ENCODE peak calls at places on chromosome 17, in ten cellular contexts. One of them, this sample, is unnamed.
A peak's percentile ranks its signal among the peaks of the same experiment; 100 is the strongest.

GRCh38 chr17:59151007-59151406 is 4.0 kb downstream of the SKA2 start:
- DNase-seq in activated T-helper 1 cell treated with anti-CD3 and anti-CD28 coated beads, Interleukin-12 subunit alpha, Interleukin-12 subunit beta, Interleukin-2, Interleukin-4 antibody, amounts not matched to agents 30 ng/mL and 10 ng/mL and 1 ng/mL, durations not matched to agents 14 hours and 24 hours and 36 hours: no peak
- DNase-seq in LoVo: no peak
- DNase-seq in HT1080: no peak
- DNase-seq in NCI-H510A treated with DMSO at 0.1 percent for 48 hours: no peak
- DNase-seq in T-helper 1 cell: no peak
- DNase-seq in bronchial epithelial cell: no peak
- DNase-seq in Right ventricle myocardium superior: no peak
- DNase-seq in AG09309: no peak
- DNase-seq in body of pancreas: no peak
- DNase-seq in this sample: no peak

GRCh38 chr17:81837641-81838040 is 2.8 kb upstream of the PPP1R27 start:
- DNase-seq in activated T-helper 1 cell treated with anti-CD3 and anti-CD28 coated beads, Interleukin-12 subunit alpha, Interleukin-12 subunit beta, Interleukin-2, Interleukin-4 antibody, amounts not matched to agents 30 ng/mL and 10 ng/mL and 1 ng/mL, durations not matched to agents 14 hours and 24 hours and 36 hours: no peak
- DNase-seq in LoVo: no peak
- DNase-seq in HT1080: no peak
- DNase-seq in NCI-H510A treated with DMSO at 0.1 percent for 48 hours: no peak
- DNase-seq in T-helper 1 cell: no peak
- DNase-seq in bronchial epithelial cell: no peak
- DNase-seq in Right ventricle myocardium superior: no peak
- DNase-seq in AG09309: no peak
- DNase-seq in body of pancreas: no peak
- DNase-seq in this sample: no peak

GRCh38 chr17:56707312-56708219 is 114.1 kb downstream of the NOG start:
- DNase-seq in activated T-helper 1 cell treated with anti-CD3 and anti-CD28 coated beads, Interleukin-12 subunit alpha, Interleukin-12 subunit beta, Interleukin-2, Interleukin-4 antibody, amounts not matched to agents 30 ng/mL and 10 ng/mL and 1 ng/mL, durations not matched to agents 14 hours and 24 hours and 36 hours: no peak
- DNase-seq in LoVo: no peak
- DNase-seq in HT1080: no peak
- DNase-seq in NCI-H510A treated with DMSO at 0.1 percent for 48 hours: no peak
- DNase-seq in T-helper 1 cell: no peak
- DNase-seq in bronchial epithelial cell: peak; percentile 4
- DNase-seq in Right ventricle myocardium superior: no peak
- DNase-seq in AG09309: no peak
- DNase-seq in body of pancreas: no peak
- DNase-seq in this sample: peak; percentile 28

GRCh38 chr17:38693700-38694329 is 11.3 kb upstream of the MLLT6 start:
- DNase-seq in activated T-helper 1 cell treated with anti-CD3 and anti-CD28 coated beads, Interleukin-12 subunit alpha, Interleukin-12 subunit beta, Interleukin-2, Interleukin-4 antibody, amounts not matched to agents 30 ng/mL and 10 ng/mL and 1 ng/mL, durations not matched to agents 14 hours and 24 hours and 36 hours: no peak
- DNase-seq in LoVo: no peak
- DNase-seq in HT1080: no peak
- DNase-seq in NCI-H510A treated with DMSO at 0.1 percent for 48 hours: no peak
- DNase-seq in T-helper 1 cell: no peak
- DNase-seq in bronchial epithelial cell: no peak
- DNase-seq in Right ventricle myocardium superior: peak; percentile 95
- DNase-seq in AG09309: no peak
- DNase-seq in body of pancreas: peak; percentile 72
- DNase-seq in this sample: no peak

GRCh38 chr17:79188048-79188447 is 113.4 kb downstream of the ENGASE start:
- DNase-seq in activated T-helper 1 cell treated with anti-CD3 and anti-CD28 coated beads, Interleukin-12 subunit alpha, Interleukin-12 subunit beta, Interleukin-2, Interleukin-4 antibody, amounts not matched to agents 30 ng/mL and 10 ng/mL and 1 ng/mL, durations not matched to agents 14 hours and 24 hours and 36 hours: no peak
- DNase-seq in LoVo: no peak
- DNase-seq in HT1080: no peak
- DNase-seq in NCI-H510A treated with DMSO at 0.1 percent for 48 hours: no peak
- DNase-seq in T-helper 1 cell: no peak
- DNase-seq in bronchial epithelial cell: no peak
- DNase-seq in Right ventricle myocardium superior: no peak
- DNase-seq in AG09309: no peak
- DNase-seq in body of pancreas: peak; percentile 12
- DNase-seq in this sample: peak; percentile 65

GRCh38 chr17:76268015-76268749 is 3.0 kb downstream of the UBALD2 start:
- DNase-seq in activated T-helper 1 cell treated with anti-CD3 and anti-CD28 coated beads, Interleukin-12 subunit alpha, Interleukin-12 subunit beta, Interleukin-2, Interleukin-4 antibody, amounts not matched to agents 30 ng/mL and 10 ng/mL and 1 ng/mL, durations not matched to agents 14 hours and 24 hours and 36 hours: peak; percentile 67
- DNase-seq in LoVo: no peak
- DNase-seq in HT1080: peak; percentile 61
- DNase-seq in NCI-H510A treated with DMSO at 0.1 percent for 48 hours: no peak
- DNase-seq in T-helper 1 cell: peak; percentile 65
- DNase-seq in bronchial epithelial cell: peak; percentile 93
- DNase-seq in Right ventricle myocardium superior: peak; percentile 91
- DNase-seq in AG09309: no peak
- DNase-seq in body of pancreas: peak; percentile 82
- DNase-seq in this sample: no peak

GRCh38 chr17:7557825-7558543 is 566 bp upstream of the TNFSF13 start:
- DNase-seq in activated T-helper 1 cell treated with anti-CD3 and anti-CD28 coated beads, Interleukin-12 subunit alpha, Interleukin-12 subunit beta, Interleukin-2, Interleukin-4 antibody, amounts not matched to agents 30 ng/mL and 10 ng/mL and 1 ng/mL, durations not matched to agents 14 hours and 24 hours and 36 hours: no peak
- DNase-seq in LoVo: peak; percentile 42
- DNase-seq in HT1080: no peak
- DNase-seq in NCI-H510A treated with DMSO at 0.1 percent for 48 hours: peak; percentile 64
- DNase-seq in T-helper 1 cell: no peak
- DNase-seq in bronchial epithelial cell: peak; percentile 43
- DNase-seq in Right ventricle myocardium superior: peak; percentile 93
- DNase-seq in AG09309: peak; percentile 28
- DNase-seq in body of pancreas: peak; percentile 97
- DNase-seq in this sample: no peak

GRCh38 chr17:7080445-7081041 is 492 bp upstream of the CLEC10A start:
- DNase-seq in activated T-helper 1 cell treated with anti-CD3 and anti-CD28 coated beads, Interleukin-12 subunit alpha, Interleukin-12 subunit beta, Interleukin-2, Interleukin-4 antibody, amounts not matched to agents 30 ng/mL and 10 ng/mL and 1 ng/mL, durations not matched to agents 14 hours and 24 hours and 36 hours: no peak
- DNase-seq in LoVo: no peak
- DNase-seq in HT1080: no peak
- DNase-seq in NCI-H510A treated with DMSO at 0.1 percent for 48 hours: no peak
- DNase-seq in T-helper 1 cell: no peak
- DNase-seq in bronchial epithelial cell: no peak
- DNase-seq in Right ventricle myocardium superior: peak; percentile 76
- DNase-seq in AG09309: no peak
- DNase-seq in body of pancreas: peak; percentile 38
- DNase-seq in this sample: no peak

GRCh38 chr17:50767030-50767429 is 288 bp downstream of the ANKRD40CL start:
- DNase-seq in activated T-helper 1 cell treated with anti-CD3 and anti-CD28 coated beads, Interleukin-12 subunit alpha, Interleukin-12 subunit beta, Interleukin-2, Interleukin-4 antibody, amounts not matched to agents 30 ng/mL and 10 ng/mL and 1 ng/mL, durations not matched to agents 14 hours and 24 hours and 36 hours: no peak
- DNase-seq in LoVo: no peak
- DNase-seq in HT1080: no peak
- DNase-seq in NCI-H510A treated with DMSO at 0.1 percent for 48 hours: no peak
- DNase-seq in T-helper 1 cell: no peak
- DNase-seq in bronchial epithelial cell: no peak
- DNase-seq in Right ventricle myocardium superior: no peak
- DNase-seq in AG09309: no peak
- DNase-seq in body of pancreas: no peak
- DNase-seq in this sample: no peak

GRCh38 chr17:77885678-77886386 is 72.7 kb upstream of the TNRC6C start:
- DNase-seq in activated T-helper 1 cell treated with anti-CD3 and anti-CD28 coated beads, Interleukin-12 subunit alpha, Interleukin-12 subunit beta, Interleukin-2, Interleukin-4 antibody, amounts not matched to agents 30 ng/mL and 10 ng/mL and 1 ng/mL, durations not matched to agents 14 hours and 24 hours and 36 hours: no peak
- DNase-seq in LoVo: no peak
- DNase-seq in HT1080: no peak
- DNase-seq in NCI-H510A treated with DMSO at 0.1 percent for 48 hours: no peak
- DNase-seq in T-helper 1 cell: no peak
- DNase-seq in bronchial epithelial cell: no peak
- DNase-seq in Right ventricle myocardium superior: no peak
- DNase-seq in AG09309: no peak
- DNase-seq in body of pancreas: no peak
- DNase-seq in this sample: no peak

GRCh38 chr17:60345233-60345632 is 46.7 kb downstream of the USP32 start:
- DNase-seq in activated T-helper 1 cell treated with anti-CD3 and anti-CD28 coated beads, Interleukin-12 subunit alpha, Interleukin-12 subunit beta, Interleukin-2, Interleukin-4 antibody, amounts not matched to agents 30 ng/mL and 10 ng/mL and 1 ng/mL, durations not matched to agents 14 hours and 24 hours and 36 hours: no peak
- DNase-seq in LoVo: no peak
- DNase-seq in HT1080: no peak
- DNase-seq in NCI-H510A treated with DMSO at 0.1 percent for 48 hours: peak; percentile 46
- DNase-seq in T-helper 1 cell: no peak
- DNase-seq in bronchial epithelial cell: no peak
- DNase-seq in Right ventricle myocardium superior: no peak
- DNase-seq in AG09309: no peak
- DNase-seq in body of pancreas: no peak
- DNase-seq in this sample: no peak

GRCh38 chr17:76405967-76406647 is 21.7 kb downstream of the SPHK1 start:
- DNase-seq in activated T-helper 1 cell treated with anti-CD3 and anti-CD28 coated beads, Interleukin-12 subunit alpha, Interleukin-12 subunit beta, Interleukin-2, Interleukin-4 antibody, amounts not matched to agents 30 ng/mL and 10 ng/mL and 1 ng/mL, durations not matched to agents 14 hours and 24 hours and 36 hours: no peak
- DNase-seq in LoVo: no peak
- DNase-seq in HT1080: no peak
- DNase-seq in NCI-H510A treated with DMSO at 0.1 percent for 48 hours: peak; percentile 89
- DNase-seq in T-helper 1 cell: no peak
- DNase-seq in bronchial epithelial cell: no peak
- DNase-seq in Right ventricle myocardium superior: peak; percentile 90
- DNase-seq in AG09309: no peak
- DNase-seq in body of pancreas: peak; percentile 73
- DNase-seq in this sample: no peak

GRCh38 chr17:39197380-39198185 is at the start of gene CACNB1:
- DNase-seq in activated T-helper 1 cell treated with anti-CD3 and anti-CD28 coated beads, Interleukin-12 subunit alpha, Interleukin-12 subunit beta, Interleukin-2, Interleukin-4 antibody, amounts not matched to agents 30 ng/mL and 10 ng/mL and 1 ng/mL, durations not matched to agents 14 hours and 24 hours and 36 hours: peak; percentile 64
- DNase-seq in LoVo: peak; percentile 50
- DNase-seq in HT1080: peak; percentile 70
- DNase-seq in NCI-H510A treated with DMSO at 0.1 percent for 48 hours: peak; percentile 85
- DNase-seq in T-helper 1 cell: peak; percentile 73
- DNase-seq in bronchial epithelial cell: peak; percentile 37
- DNase-seq in Right ventricle myocardium superior: peak; percentile 87
- DNase-seq in AG09309: no peak
- DNase-seq in body of pancreas: peak; percentile 71
- DNase-seq in this sample: peak; percentile 84

GRCh38 chr17:39401412-39402278 is at the start of gene FBXL20:
- DNase-seq in activated T-helper 1 cell treated with anti-CD3 and anti-CD28 coated beads, Interleukin-12 subunit alpha, Interleukin-12 subunit beta, Interleukin-2, Interleukin-4 antibody, amounts not matched to agents 30 ng/mL and 10 ng/mL and 1 ng/mL, durations not matched to agents 14 hours and 24 hours and 36 hours: peak; percentile 84
- DNase-seq in LoVo: peak; percentile 89
- DNase-seq in HT1080: peak; percentile 80
- DNase-seq in NCI-H510A treated with DMSO at 0.1 percent for 48 hours: peak; percentile 69
- DNase-seq in T-helper 1 cell: peak; percentile 93
- DNase-seq in bronchial epithelial cell: peak; percentile 64
- DNase-seq in Right ventricle myocardium superior: peak; percentile 97
- DNase-seq in AG09309: peak; percentile 45
- DNase-seq in body of pancreas: peak; percentile 95
- DNase-seq in this sample: peak; percentile 95

GRCh38 chr17:17736205-17737183 is 55.2 kb downstream of the RAI1 start:
- DNase-seq in activated T-helper 1 cell treated with anti-CD3 and anti-CD28 coated beads, Interleukin-12 subunit alpha, Interleukin-12 subunit beta, Interleukin-2, Interleukin-4 antibody, amounts not matched to agents 30 ng/mL and 10 ng/mL and 1 ng/mL, durations not matched to agents 14 hours and 24 hours and 36 hours: no peak
- DNase-seq in LoVo: no peak
- DNase-seq in HT1080: no peak
- DNase-seq in NCI-H510A treated with DMSO at 0.1 percent for 48 hours: no peak
- DNase-seq in T-helper 1 cell: no peak
- DNase-seq in bronchial epithelial cell: no peak
- DNase-seq in Right ventricle myocardium superior: no peak
- DNase-seq in AG09309: no peak
- DNase-seq in body of pancreas: no peak
- DNase-seq in this sample: no peak

GRCh38 chr17:49821466-49821865 is 26.4 kb downstream of the TAC4 start:
- DNase-seq in activated T-helper 1 cell treated with anti-CD3 and anti-CD28 coated beads, Interleukin-12 subunit alpha, Interleukin-12 subunit beta, Interleukin-2, Interleukin-4 antibody, amounts not matched to agents 30 ng/mL and 10 ng/mL and 1 ng/mL, durations not matched to agents 14 hours and 24 hours and 36 hours: no peak
- DNase-seq in LoVo: no peak
- DNase-seq in HT1080: no peak
- DNase-seq in NCI-H510A treated with DMSO at 0.1 percent for 48 hours: no peak
- DNase-seq in T-helper 1 cell: no peak
- DNase-seq in bronchial epithelial cell: no peak
- DNase-seq in Right ventricle myocardium superior: no peak
- DNase-seq in AG09309: no peak
- DNase-seq in body of pancreas: no peak
- DNase-seq in this sample: no peak

GRCh38 chr17:9148908-9149536 is 127.7 kb downstream of the NTN1 start:
- DNase-seq in activated T-helper 1 cell treated with anti-CD3 and anti-CD28 coated beads, Interleukin-12 subunit alpha, Interleukin-12 subunit beta, Interleukin-2, Interleukin-4 antibody, amounts not matched to agents 30 ng/mL and 10 ng/mL and 1 ng/mL, durations not matched to agents 14 hours and 24 hours and 36 hours: no peak
- DNase-seq in LoVo: no peak
- DNase-seq in HT1080: no peak
- DNase-seq in NCI-H510A treated with DMSO at 0.1 percent for 48 hours: no peak
- DNase-seq in T-helper 1 cell: no peak
- DNase-seq in bronchial epithelial cell: no peak
- DNase-seq in Right ventricle myocardium superior: no peak
- DNase-seq in AG09309: no peak
- DNase-seq in body of pancreas: no peak
- DNase-seq in this sample: no peak

GRCh38 chr17:16255481-16255901 is 38.5 kb downstream of the PIGL start:
- DNase-seq in activated T-helper 1 cell treated with anti-CD3 and anti-CD28 coated beads, Interleukin-12 subunit alpha, Interleukin-12 subunit beta, Interleukin-2, Interleukin-4 antibody, amounts not matched to agents 30 ng/mL and 10 ng/mL and 1 ng/mL, durations not matched to agents 14 hours and 24 hours and 36 hours: no peak
- DNase-seq in LoVo: no peak
- DNase-seq in HT1080: no peak
- DNase-seq in NCI-H510A treated with DMSO at 0.1 percent for 48 hours: no peak
- DNase-seq in T-helper 1 cell: no peak
- DNase-seq in bronchial epithelial cell: no peak
- DNase-seq in Right ventricle myocardium superior: peak; percentile 80
- DNase-seq in AG09309: peak; percentile 10
- DNase-seq in body of pancreas: peak; percentile 84
- DNase-seq in this sample: peak; percentile 33

GRCh38 chr17:74513987-74514631 is 17.2 kb downstream of the CD300LB start:
- DNase-seq in activated T-helper 1 cell treated with anti-CD3 and anti-CD28 coated beads, Interleukin-12 subunit alpha, Interleukin-12 subunit beta, Interleukin-2, Interleukin-4 antibody, amounts not matched to agents 30 ng/mL and 10 ng/mL and 1 ng/mL, durations not matched to agents 14 hours and 24 hours and 36 hours: peak; percentile 56
- DNase-seq in LoVo: peak; percentile 7
- DNase-seq in HT1080: peak; percentile 61
- DNase-seq in NCI-H510A treated with DMSO at 0.1 percent for 48 hours: no peak
- DNase-seq in T-helper 1 cell: peak; percentile 30
- DNase-seq in bronchial epithelial cell: peak; percentile 44
- DNase-seq in Right ventricle myocardium superior: no peak
- DNase-seq in AG09309: no peak
- DNase-seq in body of pancreas: no peak
- DNase-seq in this sample: peak; percentile 17

GRCh38 chr17:35189291-35189690 is 4.9 kb downstream of the SLC35G3 start:
- DNase-seq in activated T-helper 1 cell treated with anti-CD3 and anti-CD28 coated beads, Interleukin-12 subunit alpha, Interleukin-12 subunit beta, Interleukin-2, Interleukin-4 antibody, amounts not matched to agents 30 ng/mL and 10 ng/mL and 1 ng/mL, durations not matched to agents 14 hours and 24 hours and 36 hours: no peak
- DNase-seq in LoVo: no peak
- DNase-seq in HT1080: peak; percentile 32
- DNase-seq in NCI-H510A treated with DMSO at 0.1 percent for 48 hours: no peak
- DNase-seq in T-helper 1 cell: no peak
- DNase-seq in bronchial epithelial cell: peak; percentile 84
- DNase-seq in Right ventricle myocardium superior: no peak
- DNase-seq in AG09309: no peak
- DNase-seq in body of pancreas: no peak
- DNase-seq in this sample: no peak

GRCh38 chr17:72609501-72609900 is 483.0 kb downstream of the SLC39A11 start:
- DNase-seq in activated T-helper 1 cell treated with anti-CD3 and anti-CD28 coated beads, Interleukin-12 subunit alpha, Interleukin-12 subunit beta, Interleukin-2, Interleukin-4 antibody, amounts not matched to agents 30 ng/mL and 10 ng/mL and 1 ng/mL, durations not matched to agents 14 hours and 24 hours and 36 hours: no peak
- DNase-seq in LoVo: peak; percentile 90
- DNase-seq in HT1080: peak; percentile 70
- DNase-seq in NCI-H510A treated with DMSO at 0.1 percent for 48 hours: no peak
- DNase-seq in T-helper 1 cell: no peak
- DNase-seq in bronchial epithelial cell: peak; percentile 91
- DNase-seq in Right ventricle myocardium superior: no peak
- DNase-seq in AG09309: no peak
- DNase-seq in body of pancreas: peak; percentile 62
- DNase-seq in this sample: no peak

GRCh38 chr17:32912218-32912897 is 15.6 kb upstream of the TMEM98 start:
- DNase-seq in activated T-helper 1 cell treated with anti-CD3 and anti-CD28 coated beads, Interleukin-12 subunit alpha, Interleukin-12 subunit beta, Interleukin-2, Interleukin-4 antibody, amounts not matched to agents 30 ng/mL and 10 ng/mL and 1 ng/mL, durations not matched to agents 14 hours and 24 hours and 36 hours: no peak
- DNase-seq in LoVo: peak; percentile 69
- DNase-seq in HT1080: peak; percentile 54
- DNase-seq in NCI-H510A treated with DMSO at 0.1 percent for 48 hours: peak; percentile 59
- DNase-seq in T-helper 1 cell: no peak
- DNase-seq in bronchial epithelial cell: peak; percentile 70
- DNase-seq in Right ventricle myocardium superior: peak; percentile 74
- DNase-seq in AG09309: peak; percentile 41
- DNase-seq in body of pancreas: peak; percentile 96
- DNase-seq in this sample: no peak

GRCh38 chr17:56966277-56966676 is 5.4 kb upstream of the COIL start:
- DNase-seq in activated T-helper 1 cell treated with anti-CD3 and anti-CD28 coated beads, Interleukin-12 subunit alpha, Interleukin-12 subunit beta, Interleukin-2, Interleukin-4 antibody, amounts not matched to agents 30 ng/mL and 10 ng/mL and 1 ng/mL, durations not matched to agents 14 hours and 24 hours and 36 hours: no peak
- DNase-seq in LoVo: no peak
- DNase-seq in HT1080: no peak
- DNase-seq in NCI-H510A treated with DMSO at 0.1 percent for 48 hours: peak; percentile 91
- DNase-seq in T-helper 1 cell: no peak
- DNase-seq in bronchial epithelial cell: peak; percentile 29
- DNase-seq in Right ventricle myocardium superior: no peak
- DNase-seq in AG09309: no peak
- DNase-seq in body of pancreas: no peak
- DNase-seq in this sample: peak; percentile 67

GRCh38 chr17:14792751-14793150 is 472.4 kb downstream of the PMP22 start:
- DNase-seq in activated T-helper 1 cell treated with anti-CD3 and anti-CD28 coated beads, Interleukin-12 subunit alpha, Interleukin-12 subunit beta, Interleukin-2, Interleukin-4 antibody, amounts not matched to agents 30 ng/mL and 10 ng/mL and 1 ng/mL, durations not matched to agents 14 hours and 24 hours and 36 hours: no peak
- DNase-seq in LoVo: no peak
- DNase-seq in HT1080: no peak
- DNase-seq in NCI-H510A treated with DMSO at 0.1 percent for 48 hours: no peak
- DNase-seq in T-helper 1 cell: no peak
- DNase-seq in bronchial epithelial cell: peak; percentile 82
- DNase-seq in Right ventricle myocardium superior: no peak
- DNase-seq in AG09309: no peak
- DNase-seq in body of pancreas: peak; percentile 59
- DNase-seq in this sample: no peak

GRCh38 chr17:60745544-60745943 is 67.9 kb downstream of the BCAS3 start:
- DNase-seq in activated T-helper 1 cell treated with anti-CD3 and anti-CD28 coated beads, Interleukin-12 subunit alpha, Interleukin-12 subunit beta, Interleukin-2, Interleukin-4 antibody, amounts not matched to agents 30 ng/mL and 10 ng/mL and 1 ng/mL, durations not matched to agents 14 hours and 24 hours and 36 hours: no peak
- DNase-seq in LoVo: no peak
- DNase-seq in HT1080: no peak
- DNase-seq in NCI-H510A treated with DMSO at 0.1 percent for 48 hours: no peak
- DNase-seq in T-helper 1 cell: no peak
- DNase-seq in bronchial epithelial cell: no peak
- DNase-seq in Right ventricle myocardium superior: no peak
- DNase-seq in AG09309: no peak
- DNase-seq in body of pancreas: no peak
- DNase-seq in this sample: no peak

GRCh38 chr17:82650723-82651122 is 2.5 kb upstream of the WDR45B start:
- DNase-seq in activated T-helper 1 cell treated with anti-CD3 and anti-CD28 coated beads, Interleukin-12 subunit alpha, Interleukin-12 subunit beta, Interleukin-2, Interleukin-4 antibody, amounts not matched to agents 30 ng/mL and 10 ng/mL and 1 ng/mL, durations not matched to agents 14 hours and 24 hours and 36 hours: no peak
- DNase-seq in LoVo: no peak
- DNase-seq in HT1080: no peak
- DNase-seq in NCI-H510A treated with DMSO at 0.1 percent for 48 hours: no peak
- DNase-seq in T-helper 1 cell: no peak
- DNase-seq in bronchial epithelial cell: no peak
- DNase-seq in Right ventricle myocardium superior: peak; percentile 22
- DNase-seq in AG09309: no peak
- DNase-seq in body of pancreas: no peak
- DNase-seq in this sample: no peak

GRCh38 chr17:42474270-42474669 is 15.6 kb downstream of the ATP6V0A1 start:
- DNase-seq in activated T-helper 1 cell treated with anti-CD3 and anti-CD28 coated beads, Interleukin-12 subunit alpha, Interleukin-12 subunit beta, Interleukin-2, Interleukin-4 antibody, amounts not matched to agents 30 ng/mL and 10 ng/mL and 1 ng/mL, durations not matched to agents 14 hours and 24 hours and 36 hours: no peak
- DNase-seq in LoVo: no peak
- DNase-seq in HT1080: no peak
- DNase-seq in NCI-H510A treated with DMSO at 0.1 percent for 48 hours: no peak
- DNase-seq in T-helper 1 cell: no peak
- DNase-seq in bronchial epithelial cell: no peak
- DNase-seq in Right ventricle myocardium superior: no peak
- DNase-seq in AG09309: no peak
- DNase-seq in body of pancreas: peak; percentile 18
- DNase-seq in this sample: no peak